ENCODE peak calls at places on chromosome X, in ten cellular contexts. D is HEK293T, E is NCI-H146, Z is GM03348, A is prostate gland, N is heart left ventricle, F is NCI-H1105, H is head of caudate nucleus, O is foreskin keratinocyte, B is ELF-1. Y is an unnamed sample.

GRCh38 chrX:122046815-122047214 is 999.4 kb downstream of the GLUD2 start:
- DNase-seq in N (no peak), O (no peak), A (no peak), D (no peak), E (no peak), Z (no peak), F (no peak), H (no peak), B (no peak), Y (no peak)

GRCh38 chrX:78658851-78659744 is at the start of gene RTL3:
- DNase-seq in N (no peak), O (peak; percentile 6), F (no peak), A (no peak), Z (peak; percentile 46), D (no peak), B (no peak), E (no peak), H (no peak), Y (peak; percentile 90)

GRCh38 chrX:78315745-78316144 is 11.7 kb downstream of the CYSLTR1 start:
- DNase-seq in H (no peak), E (no peak), N (no peak), B (no peak), F (no peak), O (no peak), A (no peak), Z (no peak), D (no peak), Y (no peak)

GRCh38 chrX:119541188-119541587 is 24.0 kb downstream of the STEEP1 start:
- DNase-seq in B (peak; percentile 46), E (no peak), O (peak; percentile 71), H (no peak), F (no peak), N (no peak), A (no peak), Z (peak; percentile 55), D (no peak), Y (peak; percentile 72)

GRCh38 chrX:120690344-120690743 is 60.5 kb upstream of the C1GALT1C1 start:
- DNase-seq in N (no peak), O (no peak), H (no peak), F (no peak), D (no peak), E (no peak), B (no peak), A (no peak), Z (no peak), Y (peak; percentile 59)

GRCh38 chrX:13652256-13653021 is 502 bp upstream of the TCEANC start:
- DNase-seq in D (no peak), N (no peak), A (no peak), Z (peak; percentile 61), O (peak; percentile 54), E (no peak), B (no peak), H (no peak), F (no peak), Y (peak; percentile 93)

GRCh38 chrX:15143050-15143824 is 126.6 kb downstream of the ASB9 start:
- DNase-seq in O (peak; percentile 19), F (peak; percentile 23), E (peak; percentile 33), D (peak; percentile 52), Z (peak; percentile 31), N (no peak), H (peak; percentile 54), A (peak; percentile 21), B (peak; percentile 43), Y (peak; percentile 24)

GRCh38 chrX:37405954-37406353 is 56.8 kb downstream of the PRRG1 start:
- DNase-seq in H (no peak), F (no peak), E (no peak), N (no peak), Z (peak; percentile 11), O (peak; percentile 1), A (no peak), B (no peak), D (no peak), Y (peak; percentile 32)

GRCh38 chrX:70921709-70922352 is 9.1 kb downstream of the SLC7A3 start:
- DNase-seq in N (no peak), E (no peak), F (no peak), H (no peak), D (no peak), Z (no peak), A (no peak), B (peak; percentile 27), O (no peak), Y (no peak)

GRCh38 chrX:40087574-40088298 is 10.0 kb downstream of the BCOR start:
- DNase-seq in E (no peak), N (no peak), D (no peak), A (no peak), F (no peak), Z (no peak), O (no peak), H (no peak), B (peak; percentile 15), Y (no peak)

GRCh38 chrX:117989512-117989911 is 127.1 kb downstream of the KLHL13 start:
- DNase-seq in N (no peak), D (no peak), Z (no peak), O (peak; percentile 22), F (no peak), H (no peak), A (no peak), E (no peak), B (no peak), Y (no peak)

GRCh38 chrX:33336783-33337182 is 125.4 kb upstream of the DMD start:
- DNase-seq in B (peak; percentile 14), D (peak; percentile 21), E (no peak), H (peak; percentile 28), F (peak; percentile 5), N (no peak), A (peak; percentile 5), O (peak; percentile 26), Z (no peak), Y (no peak)